ENCODE peak calls at places on chromosomes 16 and 17, in eight cellular contexts. B is breast epithelium, A is adrenal gland, H is HepG2, T is transverse colon, G is tibial nerve, R is Peyer's patch, D is uterus. S is an unnamed sample.

GRCh38 chr17:43723697-43724359 is 34.8 kb downstream of the SOST start:
- DNase-seq in A (peak; percentile 94), H (peak; percentile 17), T (no peak), R (no peak), D (no peak), B (no peak), G (no peak), S (no peak)

GRCh38 chr17:70636517-70637133 is 467.3 kb downstream of the KCNJ2 start:
- DNase-seq in B (no peak), D (no peak), A (no peak), R (no peak), T (no peak), H (peak; percentile 29), G (peak; percentile 52), S (no peak)

GRCh38 chr16:67547423-67548264 is 14.7 kb upstream of the CTCF start:
- DNase-seq in T (peak; percentile 60), B (no peak), D (no peak), G (no peak), A (no peak), H (no peak), R (peak; percentile 91), S (no peak)

GRCh38 chr16:50808929-50809538 is 67.1 kb downstream of the CYLD start:
- DNase-seq in D (no peak), T (no peak), A (no peak), H (no peak), R (no peak), B (no peak), G (no peak), S (no peak)

GRCh38 chr16:5621826-5622225 is 524.2 kb upstream of the EEF2KMT start:
- DNase-seq in A (no peak), D (no peak), G (peak; percentile 7), T (no peak), R (no peak), B (peak; percentile 69), H (no peak), S (no peak)

GRCh38 chr17:21249086-21249795 is 4.0 kb downstream of the NATD1 start:
- DNase-seq in H (no peak), T (no peak), G (no peak), D (no peak), B (no peak), A (no peak), R (no peak), S (no peak)

GRCh38 chr17:4229627-4230026 is 34.2 kb downstream of the ANKFY1 start:
- DNase-seq in G (peak; percentile 56), R (no peak), T (peak; percentile 33), D (peak; percentile 67), A (peak; percentile 76), B (peak; percentile 56), H (no peak), S (peak; percentile 86)

GRCh38 chr16:78896280-78896679 is 704.3 kb downstream of the MAF start:
- DNase-seq in A (no peak), G (no peak), H (no peak), D (no peak), T (no peak), B (no peak), R (no peak), S (no peak)

GRCh38 chr17:54903375-54903774 is 2.7 kb downstream of the TOM1L1 start:
- DNase-seq in G (no peak), A (peak; percentile 54), H (peak; percentile 84), D (no peak), R (peak; percentile 65), B (peak; percentile 48), T (peak; percentile 19), S (no peak)

GRCh38 chr16:23940111-23940510 is 104.3 kb downstream of the PRKCB start:
- DNase-seq in R (no peak), A (no peak), H (no peak), G (no peak), B (no peak), T (no peak), D (no peak), S (no peak)

GRCh38 chr17:21304091-21304490 is 19.6 kb downstream of the MAP2K3 start:
- DNase-seq in R (peak; percentile 45), D (no peak), H (no peak), G (no peak), A (peak; percentile 12), T (peak; percentile 6), B (no peak), S (no peak)

GRCh38 chr17:75785770-75786538 is 1.3 kb downstream of the UNK start:
- DNase-seq in B (no peak), G (no peak), H (no peak), T (no peak), D (no peak), A (no peak), R (peak; percentile 39), S (no peak)

GRCh38 chr16:66361604-66362135 is 4.8 kb upstream of the CDH5 start:
- DNase-seq in R (no peak), G (no peak), B (no peak), H (no peak), D (no peak), T (no peak), A (no peak), S (no peak)

GRCh38 chr17:31008374-31009035 is 37.7 kb downstream of the RNF135 start:
- DNase-seq in H (no peak), B (peak; percentile 48), T (peak; percentile 64), R (peak; percentile 81), D (peak; percentile 59), G (peak; percentile 26), A (peak; percentile 57), S (peak; percentile 21)

GRCh38 chr17:2564876-2565275 is 28.6 kb upstream of the PAFAH1B1 start:
- DNase-seq in B (peak; percentile 31), A (no peak), R (no peak), D (no peak), H (peak; percentile 30), G (no peak), T (peak; percentile 23), S (no peak)

GRCh38 chr17:30116661-30117547 is at the start of gene NSRP1:
- DNase-seq in D (peak; percentile 95), G (peak; percentile 92), R (peak; percentile 98), A (peak; percentile 96), H (peak; percentile 90), T (peak; percentile 97), B (peak; percentile 93), S (peak; percentile 99)

GRCh38 chr16:13427943-13428342 is 492.0 kb upstream of the ERCC4 start:
- DNase-seq in A (no peak), G (no peak), D (no peak), H (no peak), B (no peak), T (no peak), R (no peak), S (no peak)

DNA sequence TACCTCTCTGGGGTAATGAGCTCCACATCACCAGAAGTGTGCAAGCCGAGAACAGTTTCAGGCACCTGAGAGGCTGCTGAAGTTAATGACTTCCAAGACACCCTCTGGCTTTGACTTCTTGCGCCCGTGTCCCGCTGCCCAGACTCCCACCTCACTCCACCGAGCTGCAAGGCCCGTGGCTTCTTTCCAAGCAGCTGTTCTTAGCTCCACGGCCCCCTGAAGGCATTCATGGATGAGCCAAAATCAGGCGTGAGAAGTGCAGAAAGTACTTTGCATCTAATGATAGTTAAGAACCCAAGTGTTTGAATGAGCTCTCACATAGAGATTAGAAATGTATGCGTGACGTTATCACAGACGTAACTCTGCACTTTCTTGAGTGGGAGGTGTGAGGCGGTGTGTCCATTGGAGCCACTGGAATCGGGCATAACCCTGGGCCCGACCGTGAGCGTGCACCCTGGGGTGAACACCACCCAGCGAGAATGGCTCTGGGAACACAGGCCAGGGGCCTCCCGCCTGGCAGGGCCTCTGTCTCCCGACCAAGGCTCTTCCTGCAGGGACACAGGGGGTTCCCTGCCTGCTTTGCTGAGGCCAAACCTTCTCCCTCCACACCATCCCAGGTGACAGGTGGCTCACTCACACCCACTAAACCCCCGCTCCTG is 11.0 kb downstream of the NPTX1 start:
- DNase-seq in D (no peak), A (no peak), G (no peak), H (no peak), T (no peak), R (no peak), B (no peak), S (no peak)
- TF ChIP-seq POLR2A in D (no peak), A (no peak), G (no peak), H (no peak), T (no peak), R (no peak), B (no peak), S (no peak)

GRCh38 chr17:39231587-39232551 is 6.1 kb upstream of the STAC2 start:
- DNase-seq in R (peak; percentile 73), A (no peak), T (peak; percentile 50), H (no peak), D (peak; percentile 59), G (no peak), B (no peak), S (no peak)
- TF ChIP-seq CTCF in R (peak; percentile 73), A (peak; percentile 57), T (peak; percentile 71), H (peak; percentile 91), D (peak; percentile 72), G (peak; percentile 69), B (no peak), S (no peak)

GRCh38 chr16:75027520-75028300 is 28.9 kb downstream of the ZNRF1 start:
- DNase-seq in R (no peak), D (no peak), H (no peak), G (no peak), T (no peak), B (no peak), A (no peak), S (peak; percentile 37)
- TF ChIP-seq POLR2A in R (no peak), D (no peak), H (no peak), G (no peak), T (no peak), B (no peak), A (no peak), S (no peak)

DNA sequence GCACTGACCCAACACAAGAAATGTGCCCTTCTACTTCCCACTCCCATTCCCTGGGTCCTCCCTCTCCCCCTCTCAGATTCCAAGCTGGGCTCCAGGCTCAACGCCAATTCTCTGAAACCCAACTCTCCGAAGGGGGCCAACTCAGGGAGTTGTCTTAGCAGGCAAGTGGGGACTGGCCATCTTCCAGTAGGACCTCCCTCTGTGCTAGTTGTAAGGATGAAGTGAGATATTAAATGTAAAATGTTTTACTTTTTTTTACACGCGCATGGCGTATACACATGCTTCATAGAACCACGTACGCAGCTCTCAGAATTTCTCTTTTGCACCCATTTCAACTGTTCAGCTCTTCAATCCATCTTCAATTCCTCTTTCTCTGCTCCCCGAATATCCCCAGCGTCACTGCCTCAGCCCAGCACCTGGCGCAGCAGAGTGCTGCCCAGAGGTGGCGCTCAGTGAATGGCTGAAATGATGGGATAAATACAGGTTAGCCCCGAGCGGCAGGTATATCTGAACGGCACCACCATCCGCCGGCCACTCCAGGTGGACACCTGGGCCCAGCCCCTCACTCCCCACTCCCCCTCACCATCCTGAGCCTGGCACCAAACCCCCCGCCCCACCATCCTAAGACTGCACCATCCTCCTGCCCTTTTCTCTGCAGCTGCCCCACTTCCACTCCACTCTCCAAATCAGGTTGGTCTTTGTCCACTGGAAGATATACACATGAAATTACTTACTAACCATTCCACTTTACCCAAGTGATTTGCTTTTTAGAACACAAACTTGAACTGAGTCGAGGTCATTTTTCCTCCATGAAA is 43.9 kb upstream of the TNRC6C start:
- DNase-seq in D (no peak), H (no peak), A (no peak), R (no peak), G (no peak), T (no peak), B (peak; percentile 24), S (no peak)
- TF ChIP-seq CTCF in D (no peak), H (peak; percentile 68), A (no peak), R (no peak), G (no peak), T (no peak), B (no peak), S (no peak)

S was measured in lower leg skin.